ENCODE peak calls at places on chromosomes 13 and 19, in nine cellular contexts. One of them, this sample, is unnamed.

GRCh38 chr13:95137096-95137495 is 164.2 kb downstream of the ABCC4 start:
- DNase-seq in sigmoid colon: no peak
- DNase-seq in aorta: no peak
- DNase-seq in OCI-LY7: no peak
- DNase-seq in testis: no peak
- DNase-seq in tibial artery: no peak
- DNase-seq in upper lobe of right lung: no peak
- DNase-seq in lung: no peak
- DNase-seq in neuronal stem cell: no peak
- DNase-seq in this sample: no peak

GRCh38 chr19:18168673-18169381 is 4.8 kb upstream of the IFI30 start:
- DNase-seq in sigmoid colon: no peak
- DNase-seq in aorta: peak; percentile 57
- DNase-seq in OCI-LY7: no peak
- DNase-seq in testis: no peak
- DNase-seq in tibial artery: no peak
- DNase-seq in upper lobe of right lung: no peak
- DNase-seq in lung: no peak
- DNase-seq in neuronal stem cell: no peak
- DNase-seq in this sample: no peak

GRCh38 chr19:37218592-37218935 is 550 bp downstream of the ZNF383 start:
- DNase-seq in sigmoid colon: no peak
- DNase-seq in aorta: no peak
- DNase-seq in OCI-LY7: no peak
- DNase-seq in testis: no peak
- DNase-seq in tibial artery: no peak
- DNase-seq in upper lobe of right lung: no peak
- DNase-seq in lung: no peak
- DNase-seq in neuronal stem cell: no peak
- DNase-seq in this sample: no peak

GRCh38 chr13:48975101-48975925 is at the start of gene FNDC3A:
- DNase-seq in sigmoid colon: peak; percentile 76
- DNase-seq in aorta: peak; percentile 79
- DNase-seq in OCI-LY7: peak; percentile 72
- DNase-seq in testis: peak; percentile 64
- DNase-seq in tibial artery: peak; percentile 68
- DNase-seq in upper lobe of right lung: peak; percentile 92
- DNase-seq in lung: peak; percentile 56
- DNase-seq in neuronal stem cell: no peak
- DNase-seq in this sample: peak; percentile 79

GRCh38 chr13:37869756-37870488 is at the start of gene TRPC4:
- DNase-seq in sigmoid colon: peak; percentile 77
- DNase-seq in aorta: peak; percentile 47
- DNase-seq in OCI-LY7: no peak
- DNase-seq in testis: peak; percentile 29
- DNase-seq in tibial artery: peak; percentile 81
- DNase-seq in upper lobe of right lung: peak; percentile 60
- DNase-seq in lung: no peak
- DNase-seq in neuronal stem cell: peak; percentile 61
- DNase-seq in this sample: peak; percentile 11

GRCh38 chr13:28527629-28528028 is 32.7 kb upstream of the FLT1 start:
- DNase-seq in sigmoid colon: no peak
- DNase-seq in aorta: peak; percentile 67
- DNase-seq in OCI-LY7: peak; percentile 55
- DNase-seq in testis: no peak
- DNase-seq in tibial artery: no peak
- DNase-seq in upper lobe of right lung: peak; percentile 69
- DNase-seq in lung: peak; percentile 44
- DNase-seq in neuronal stem cell: no peak
- DNase-seq in this sample: no peak

GRCh38 chr19:42028304-42029216 is 34.5 kb upstream of the ATP1A3 start:
- DNase-seq in sigmoid colon: no peak
- DNase-seq in aorta: no peak
- DNase-seq in OCI-LY7: peak; percentile 27
- DNase-seq in testis: peak; percentile 28
- DNase-seq in tibial artery: no peak
- DNase-seq in upper lobe of right lung: no peak
- DNase-seq in lung: no peak
- DNase-seq in neuronal stem cell: peak; percentile 33
- DNase-seq in this sample: no peak

GRCh38 chr13:99605417-99606321 is 104.4 kb downstream of the TM9SF2 start:
- DNase-seq in sigmoid colon: no peak
- DNase-seq in aorta: peak; percentile 62
- DNase-seq in OCI-LY7: peak; percentile 63
- DNase-seq in testis: peak; percentile 61
- DNase-seq in tibial artery: peak; percentile 80
- DNase-seq in upper lobe of right lung: peak; percentile 72
- DNase-seq in lung: peak; percentile 32
- DNase-seq in neuronal stem cell: peak; percentile 32
- DNase-seq in this sample: peak; percentile 44

GRCh38 chr13:88704600-88705275 is 1033.6 kb downstream of the SLITRK5 start:
- DNase-seq in sigmoid colon: no peak
- DNase-seq in aorta: no peak
- DNase-seq in OCI-LY7: no peak
- DNase-seq in testis: no peak
- DNase-seq in tibial artery: no peak
- DNase-seq in upper lobe of right lung: no peak
- DNase-seq in lung: no peak
- DNase-seq in neuronal stem cell: no peak
- DNase-seq in this sample: no peak

DNA sequence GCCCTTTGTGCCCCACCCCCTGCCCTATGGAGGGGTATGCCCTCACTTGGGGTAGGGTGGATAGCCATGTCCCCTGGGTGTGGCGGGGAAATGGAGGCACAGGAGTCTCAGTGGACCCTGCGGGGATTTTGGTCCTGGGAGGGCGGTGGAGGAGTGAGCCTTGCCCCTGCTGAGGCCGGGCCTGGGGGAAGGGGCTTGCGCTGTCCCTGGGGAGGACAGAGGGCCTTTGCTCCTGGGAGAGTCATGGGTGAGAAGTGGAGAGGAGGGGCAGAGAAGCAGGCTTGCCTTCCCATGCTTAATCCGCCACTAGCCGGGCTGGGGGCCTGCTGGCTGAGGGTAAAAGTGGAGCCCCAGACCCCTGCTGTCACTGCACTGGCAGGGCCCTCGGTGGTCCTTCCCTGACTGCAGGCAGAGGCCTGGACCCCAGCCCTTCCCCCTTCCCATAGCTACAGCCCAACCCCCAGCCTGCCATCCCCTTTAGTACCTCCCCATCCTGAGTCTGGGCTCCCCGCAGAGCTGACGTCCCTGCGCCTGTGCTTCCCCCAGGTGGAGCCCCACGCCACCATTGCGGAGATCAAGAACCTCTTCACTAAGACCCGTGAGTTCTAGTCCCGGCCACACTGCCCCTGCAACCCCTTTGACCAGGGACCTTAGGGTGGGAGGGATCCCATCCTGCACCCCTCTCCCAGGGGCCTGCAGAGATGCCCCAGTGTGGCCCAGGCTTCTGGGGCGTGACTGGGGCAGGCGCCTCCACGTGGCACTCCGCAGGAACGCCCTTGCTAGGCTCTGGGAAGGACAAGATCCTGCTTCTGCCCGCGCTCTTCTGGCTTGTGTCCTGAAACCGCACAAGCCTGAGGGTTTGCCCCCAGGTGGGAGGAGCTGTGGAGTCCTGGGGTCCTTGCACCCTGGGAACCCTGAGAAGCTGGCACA is 8.9 kb downstream of the NDUFB7 start:
- DNase-seq in sigmoid colon: no peak
- DNase-seq in aorta: no peak
- DNase-seq in OCI-LY7: no peak
- DNase-seq in testis: no peak
- DNase-seq in tibial artery: no peak
- DNase-seq in upper lobe of right lung: no peak
- DNase-seq in lung: no peak
- DNase-seq in neuronal stem cell: no peak
- DNase-seq in this sample: no peak
- H3K4me1 ChIP-seq in sigmoid colon: no peaks in the 10 kb centered on the region
- H3K4me1 ChIP-seq in aorta: no peaks in the 10 kb centered on the region
- H3K4me1 ChIP-seq in OCI-LY7: peaks cover 24% of the 10 kb centered on the region
- H3K4me1 ChIP-seq in testis: peaks cover 23% of the 10 kb centered on the region
- H3K4me1 ChIP-seq in tibial artery: no peaks in the 10 kb centered on the region
- H3K4me1 ChIP-seq in upper lobe of right lung: no peaks in the 10 kb centered on the region
- H3K4me1 ChIP-seq in lung: peaks cover 18% of the 10 kb centered on the region
- H3K4me1 ChIP-seq in neuronal stem cell: peaks cover 5% of the 10 kb centered on the region
- H3K4me1 ChIP-seq in this sample: peaks cover 22% of the 10 kb centered on the region

GRCh38 chr19:4391701-4392543 is 8.4 kb downstream of the SH3GL1 start:
- DNase-seq in sigmoid colon: no peak
- DNase-seq in aorta: no peak
- DNase-seq in OCI-LY7: no peak
- DNase-seq in testis: no peak
- DNase-seq in tibial artery: no peak
- DNase-seq in upper lobe of right lung: no peak
- DNase-seq in lung: no peak
- DNase-seq in neuronal stem cell: no peak
- DNase-seq in this sample: no peak
- H3K4me1 ChIP-seq in sigmoid colon: peaks cover 73% of the 10 kb centered on the region
- H3K4me1 ChIP-seq in aorta: no peaks in the 10 kb centered on the region
- H3K4me1 ChIP-seq in OCI-LY7: no peaks in the 10 kb centered on the region
- H3K4me1 ChIP-seq in testis: peaks cover 71% of the 10 kb centered on the region
- H3K4me1 ChIP-seq in tibial artery: no peaks in the 10 kb centered on the region
- H3K4me1 ChIP-seq in upper lobe of right lung: peaks cover 67% of the 10 kb centered on the region
- H3K4me1 ChIP-seq in lung: peaks cover 13% of the 10 kb centered on the region
- H3K4me1 ChIP-seq in neuronal stem cell: peaks cover 47% of the 10 kb centered on the region
- H3K4me1 ChIP-seq in this sample: peaks cover 72% of the 10 kb centered on the region

DNA sequence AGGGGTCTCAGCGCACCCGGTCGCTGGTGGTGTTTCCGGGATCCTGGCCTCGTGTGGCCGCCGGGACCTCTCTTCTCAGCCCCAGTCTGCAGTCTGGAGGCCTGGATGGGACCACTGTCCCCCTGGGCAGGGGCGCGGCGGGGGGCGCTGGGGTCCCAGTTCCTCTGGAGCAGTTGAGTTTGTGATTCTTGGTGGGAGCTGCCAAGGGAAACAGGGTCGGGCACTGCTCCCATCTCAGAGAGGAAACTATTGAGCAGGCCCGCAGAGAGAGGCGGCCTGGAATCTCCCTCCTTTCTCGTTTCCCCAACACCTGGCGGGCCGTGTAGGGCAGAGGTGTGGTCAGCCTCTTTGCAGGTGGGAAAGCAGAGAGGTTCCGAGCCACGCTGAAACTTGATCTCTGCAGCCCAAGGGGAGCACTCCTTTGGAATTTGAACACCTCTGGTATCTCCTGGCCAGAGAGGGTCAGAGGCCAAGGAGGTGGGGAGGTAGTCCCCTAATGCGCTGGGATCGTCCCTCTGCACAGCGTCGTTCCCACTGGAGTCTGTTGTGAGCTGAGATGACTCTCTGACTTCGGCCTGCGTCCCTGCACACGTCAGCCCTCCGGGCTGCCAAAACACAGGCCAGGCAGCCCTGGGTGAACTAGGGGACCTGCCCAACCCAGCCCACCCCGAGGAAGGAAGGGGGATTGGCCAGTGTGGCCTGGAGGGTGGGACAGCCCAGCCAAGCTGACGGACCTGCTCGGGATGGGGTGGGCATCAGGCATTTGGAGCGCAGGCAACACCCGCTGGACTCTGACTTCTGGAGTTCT is 769 bp downstream of the PLEKHF1 start:
- DNase-seq in sigmoid colon: peak; percentile 88
- DNase-seq in aorta: peak; percentile 85
- DNase-seq in OCI-LY7: no peak
- DNase-seq in testis: peak; percentile 53
- DNase-seq in tibial artery: peak; percentile 93
- DNase-seq in upper lobe of right lung: peak; percentile 67
- DNase-seq in lung: no peak
- DNase-seq in neuronal stem cell: peak; percentile 37
- DNase-seq in this sample: peak; percentile 45
- H3K4me1 ChIP-seq in sigmoid colon: peaks cover 78% of the 10 kb centered on the region
- H3K4me1 ChIP-seq in aorta: peaks cover 2% of the 10 kb centered on the region
- H3K4me1 ChIP-seq in OCI-LY7: peaks cover 30% of the 10 kb centered on the region
- H3K4me1 ChIP-seq in testis: peaks cover 66% of the 10 kb centered on the region
- H3K4me1 ChIP-seq in tibial artery: no peaks in the 10 kb centered on the region
- H3K4me1 ChIP-seq in upper lobe of right lung: peaks cover 46% of the 10 kb centered on the region
- H3K4me1 ChIP-seq in lung: peaks cover 9% of the 10 kb centered on the region
- H3K4me1 ChIP-seq in neuronal stem cell: peaks cover 11% of the 10 kb centered on the region
- H3K4me1 ChIP-seq in this sample: peaks cover 64% of the 10 kb centered on the region

GRCh38 chr19:4375620-4376228 is 24.6 kb downstream of the SH3GL1 start:
- DNase-seq in sigmoid colon: peak; percentile 69
- DNase-seq in aorta: peak; percentile 72
- DNase-seq in OCI-LY7: peak; percentile 72
- DNase-seq in testis: no peak
- DNase-seq in tibial artery: peak; percentile 89
- DNase-seq in upper lobe of right lung: no peak
- DNase-seq in lung: no peak
- DNase-seq in neuronal stem cell: no peak
- DNase-seq in this sample: no peak

GRCh38 chr19:4378886-4379285 is 21.5 kb downstream of the SH3GL1 start:
- DNase-seq in sigmoid colon: no peak
- DNase-seq in aorta: no peak
- DNase-seq in OCI-LY7: no peak
- DNase-seq in testis: no peak
- DNase-seq in tibial artery: no peak
- DNase-seq in upper lobe of right lung: no peak
- DNase-seq in lung: no peak
- DNase-seq in neuronal stem cell: no peak
- DNase-seq in this sample: peak; percentile 34

GRCh38 chr19:4376245-4376990 is 23.9 kb downstream of the SH3GL1 start:
- DNase-seq in sigmoid colon: no peak
- DNase-seq in aorta: no peak
- DNase-seq in OCI-LY7: no peak
- DNase-seq in testis: no peak
- DNase-seq in tibial artery: peak; percentile 60
- DNase-seq in upper lobe of right lung: no peak
- DNase-seq in lung: no peak
- DNase-seq in neuronal stem cell: no peak
- DNase-seq in this sample: no peak

GRCh38 chr19:4375164-4375619 is 25.2 kb downstream of the SH3GL1 start:
- DNase-seq in sigmoid colon: peak; percentile 78
- DNase-seq in aorta: peak; percentile 56
- DNase-seq in OCI-LY7: no peak
- DNase-seq in testis: no peak
- DNase-seq in tibial artery: no peak
- DNase-seq in upper lobe of right lung: peak; percentile 83
- DNase-seq in lung: peak; percentile 71
- DNase-seq in neuronal stem cell: no peak
- DNase-seq in this sample: peak; percentile 85

DNA sequence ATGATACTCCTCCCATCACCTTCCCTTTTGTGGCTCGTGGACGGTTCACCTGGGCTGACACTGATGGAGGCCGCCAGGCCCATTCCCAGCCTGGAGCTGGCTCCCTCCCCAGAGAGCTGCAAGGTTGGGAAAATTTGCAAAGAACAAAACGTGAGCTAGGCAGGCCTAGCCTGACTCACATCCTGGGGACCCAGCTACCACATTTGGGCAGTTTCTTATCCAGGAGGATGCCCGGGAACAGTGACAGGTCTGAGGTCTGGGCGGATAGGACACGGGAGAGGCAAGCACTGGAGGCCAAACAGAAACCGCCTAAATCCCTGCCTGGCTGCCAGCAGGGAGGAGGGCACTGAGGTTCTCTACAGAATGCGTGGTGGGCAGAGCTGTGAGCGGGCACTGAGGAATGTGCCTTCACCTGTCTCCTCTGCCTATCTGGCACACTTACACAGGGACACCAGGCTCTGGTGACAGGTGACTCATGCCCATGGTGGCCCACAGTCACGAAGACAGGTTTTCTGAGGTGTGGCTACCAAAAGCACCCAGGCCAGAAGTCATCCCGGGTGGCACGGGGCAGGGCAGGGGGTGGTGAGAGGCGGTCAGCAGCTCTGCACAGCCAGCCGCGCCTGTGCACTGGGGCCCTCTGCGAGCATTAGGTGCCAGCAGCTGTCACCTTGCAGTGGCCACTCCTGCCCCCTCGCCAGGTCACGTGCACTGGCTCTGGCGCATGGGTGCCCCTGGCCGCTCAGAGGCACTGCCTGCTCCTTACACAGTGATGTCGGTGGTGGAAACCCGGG is 23.2 kb downstream of the SH3GL1 start:
- DNase-seq in sigmoid colon: peak; percentile 61
- DNase-seq in aorta: peak; percentile 53
- DNase-seq in OCI-LY7: no peak
- DNase-seq in testis: no peak
- DNase-seq in tibial artery: no peak
- DNase-seq in upper lobe of right lung: no peak
- DNase-seq in lung: no peak
- DNase-seq in neuronal stem cell: no peak
- DNase-seq in this sample: no peak
- H3K4me1 ChIP-seq in sigmoid colon: peaks cover 67% of the 10 kb centered on the region
- H3K4me1 ChIP-seq in aorta: no peaks in the 10 kb centered on the region
- H3K4me1 ChIP-seq in OCI-LY7: peaks cover 54% of the 10 kb centered on the region
- H3K4me1 ChIP-seq in testis: peaks cover 51% of the 10 kb centered on the region
- H3K4me1 ChIP-seq in tibial artery: peaks cover 23% of the 10 kb centered on the region
- H3K4me1 ChIP-seq in upper lobe of right lung: peaks cover 81% of the 10 kb centered on the region
- H3K4me1 ChIP-seq in lung: peaks cover 16% of the 10 kb centered on the region
- H3K4me1 ChIP-seq in neuronal stem cell: peaks cover 20% of the 10 kb centered on the region
- H3K4me1 ChIP-seq in this sample: peaks cover 58% of the 10 kb centered on the region

This sample was measured in thyroid gland.